ENCODE peak calls at places on chromosomes 16 and 17, in seven cellular contexts. M is mammary epithelial cell; V is AG20443; I is T-helper 2 cell treated with Interferon-gamma antibody and Interleukin-4, amounts not matched to agents 5 μg/mL and 100 μg/mL, for 36 hours; L is NCI-H1105; O is thoracic aorta; E is heart right ventricle. U is an unnamed sample.
A peak's percentile ranks its signal among the peaks of the same experiment; 100 is the strongest.

GRCh38 chr17:72120878-72121163 is at the start of gene SOX9:
- DNase-seq in L (peak; percentile 84), M (peak; percentile 98), O (no peak), E (peak; percentile 91), V (peak; percentile 95), I (no peak), U (peak; percentile 93)

GRCh38 chr17:17297217-17297616 is 6.0 kb upstream of the NT5M start:
- DNase-seq in V (no peak), I (no peak), M (no peak), L (no peak), O (no peak), E (no peak), U (no peak)

GRCh38 chr17:42846594-42847280 is 2.4 kb downstream of the AOC2 start:
- DNase-seq in I (no peak), M (peak; percentile 32), V (peak; percentile 73), L (no peak), O (no peak), E (no peak), U (no peak)

GRCh38 chr17:47883589-47884426 is 12.2 kb upstream of the SP2 start:
- DNase-seq in L (peak; percentile 64), O (no peak), I (no peak), V (no peak), E (no peak), M (no peak), U (no peak)

GRCh38 chr17:64778367-64779290 is 116.5 kb upstream of the SMURF2 start:
- DNase-seq in M (no peak), O (no peak), L (peak; percentile 41), I (no peak), E (no peak), V (peak; percentile 22), U (peak; percentile 53)

GRCh38 chr16:69187387-69187890 is 475 bp downstream of the SNTB2 start:
- DNase-seq in E (peak; percentile 32), I (peak; percentile 61), L (no peak), V (peak; percentile 65), O (no peak), M (peak; percentile 40), U (no peak)

GRCh38 chr16:48676836-48677235 is 66.9 kb upstream of the N4BP1 start:
- DNase-seq in L (no peak), E (no peak), O (no peak), I (no peak), M (peak; percentile 40), V (no peak), U (no peak)

GRCh38 chr16:77331802-77332586 is 102.8 kb downstream of the ADAMTS18 start:
- DNase-seq in M (no peak), V (no peak), E (no peak), L (no peak), O (no peak), I (no peak), U (no peak)

GRCh38 chr17:28047806-28048205 is 5.3 kb downstream of the NLK start:
- DNase-seq in E (no peak), I (no peak), L (no peak), M (no peak), V (no peak), O (no peak), U (no peak)

GRCh38 chr17:63082273-63082861 is 116.3 kb downstream of the TANC2 start:
- DNase-seq in V (peak; percentile 23), O (no peak), M (peak; percentile 5), I (no peak), L (no peak), E (no peak), U (no peak)

GRCh38 chr17:1852327-1852726 is 22.5 kb downstream of the RPA1 start:
- DNase-seq in M (no peak), E (no peak), I (no peak), O (no peak), L (no peak), V (no peak), U (no peak)

GRCh38 chr17:55264273-55264639 is 504 bp upstream of the HLF start:
- DNase-seq in V (no peak), L (no peak), I (no peak), M (no peak), O (no peak), E (no peak), U (no peak)

GRCh38 chr16:73572135-73572534 is 524.2 kb upstream of the ZFHX3 start:
- DNase-seq in L (no peak), M (no peak), V (peak; percentile 12), O (no peak), I (no peak), E (peak; percentile 75), U (peak; percentile 1)

GRCh38 chr17:34721326-34721725 is 141.9 kb downstream of the TMEM132E start:
- DNase-seq in O (no peak), V (no peak), L (no peak), M (peak; percentile 12), E (no peak), I (no peak), U (no peak)

GRCh38 chr17:77314601-77315000 is 173.8 kb downstream of the SEC14L1 start:
- DNase-seq in V (no peak), E (no peak), L (no peak), O (no peak), I (no peak), M (no peak), U (no peak)

GRCh38 chr17:32971171-32971570 is 20.5 kb upstream of the SPACA3 start:
- DNase-seq in M (peak; percentile 82), I (peak; percentile 64), V (no peak), E (no peak), L (no peak), O (no peak), U (no peak)

GRCh38 chr17:38425048-38425447 is 3.2 kb upstream of the ARHGAP23 start:
- DNase-seq in M (no peak), E (no peak), V (no peak), L (no peak), O (no peak), I (no peak), U (no peak)

GRCh38 chr16:67555795-67556212 is 6.5 kb upstream of the CTCF start:
- DNase-seq in I (peak; percentile 30), V (peak; percentile 13), O (no peak), M (peak; percentile 85), E (no peak), L (no peak), U (no peak)

GRCh38 chr16:26569793-26570192 is 496.9 kb upstream of the C16orf82 start:
- DNase-seq in E (peak; percentile 5), I (no peak), O (no peak), M (no peak), V (no peak), L (peak; percentile 2), U (peak; percentile 4)

GRCh38 chr17:39486242-39486641 is 25.0 kb downstream of the CDK12 start:
- DNase-seq in I (no peak), M (peak; percentile 34), E (no peak), L (no peak), O (no peak), V (peak; percentile 50), U (no peak)

GRCh38 chr16:53232826-53233529 is 178.2 kb downstream of the CHD9 start:
- DNase-seq in O (no peak), M (no peak), I (no peak), E (no peak), L (no peak), V (no peak), U (no peak)

GRCh38 chr16:65950211-65950610 is 416.3 kb upstream of the CDH5 start:
- DNase-seq in E (no peak), V (no peak), O (no peak), I (no peak), L (no peak), M (no peak), U (no peak)

GRCh38 chr16:89732918-89733242 is 11.5 kb downstream of the ZNF276 start:
- DNase-seq in E (no peak), L (no peak), I (no peak), V (no peak), O (no peak), M (no peak), U (no peak)

GRCh38 chr16:19512297-19512696 is 9.6 kb downstream of the GDE1 start:
- DNase-seq in L (no peak), O (no peak), V (no peak), I (no peak), M (no peak), E (no peak), U (no peak)

GRCh38 chr17:65085397-65085796 is 28.9 kb upstream of the GNA13 start:
- DNase-seq in L (no peak), O (no peak), V (no peak), M (no peak), E (no peak), I (no peak), U (no peak)

GRCh38 chr16:87052506-87052905 is 264.7 kb downstream of the C16orf95 start:
- DNase-seq in V (no peak), O (no peak), I (no peak), E (no peak), M (no peak), L (no peak), U (no peak)

GRCh38 chr16:50316102-50316847 is 49.9 kb downstream of the ADCY7 start:
- DNase-seq in E (no peak), L (no peak), I (no peak), M (no peak), O (no peak), V (no peak), U (no peak)

GRCh38 chr16:72884037-72884436 is 163.9 kb downstream of the ZFHX3 start:
- DNase-seq in E (no peak), V (no peak), L (no peak), O (no peak), I (peak; percentile 6), M (peak; percentile 53), U (no peak)

GRCh38 chr16:4677994-4678393 is 15.4 kb upstream of the NUDT16L1 start:
- DNase-seq in O (no peak), L (no peak), M (no peak), I (no peak), V (no peak), E (no peak), U (no peak)

GRCh38 chr17:65433157-65433556 is 128.3 kb downstream of the AXIN2 start:
- DNase-seq in I (no peak), O (no peak), M (no peak), E (no peak), L (no peak), V (no peak), U (no peak)

GRCh38 chr17:18970582-18971480 is 18.9 kb downstream of the SLC5A10 start:
- DNase-seq in O (no peak), I (no peak), V (no peak), L (no peak), M (no peak), E (no peak), U (no peak)

GRCh38 chr16:19086322-19087199 is 19.1 kb downstream of the COQ7 start:
- DNase-seq in M (peak; percentile 74), E (peak; percentile 79), L (peak; percentile 18), I (peak; percentile 82), V (peak; percentile 91), O (peak; percentile 41), U (peak; percentile 78)